ENCODE peak calls at places on chromosomes 4 and X, in five cellular contexts. G is stimulated activated effector memory CD8-positive, alpha-beta T cell treated with anti-CD3 and anti-CD28 coated beads, Interleukin-12 subunit alpha, Interleukin-12 subunit beta, amount 100 ng/mL, for 72 hours; B is mucosa of descending colon; A is spleen; Q is fibroblast of lung. K is an unnamed sample.

GRCh38 chr4:29549308-29549707 is 1170.9 kb upstream of the PCDH7 start:
- DNase-seq in A (no peak), G (no peak), Q (peak; percentile 8), B (no peak), K (no peak)

GRCh38 chr4:113760094-113760851 is 1.3 kb downstream of the CAMK2D start:
- DNase-seq in Q (peak; percentile 67), G (no peak), B (peak; percentile 68), A (peak; percentile 82), K (no peak)

GRCh38 chrX:79133897-79134296 is 10.6 kb upstream of the GPR174 start:
- DNase-seq in G (no peak), Q (no peak), B (no peak), A (no peak), K (peak; percentile 39)

GRCh38 chr4:105637409-105638258 is 70.9 kb downstream of the INTS12 start:
- DNase-seq in G (no peak), A (peak; percentile 79), B (peak; percentile 46), Q (peak; percentile 68), K (peak; percentile 56)

GRCh38 chr4:98653890-98654867 is 4.2 kb downstream of the TSPAN5 start:
- DNase-seq in Q (peak; percentile 90), A (no peak), B (no peak), G (no peak), K (no peak)

GRCh38 chr4:104728380-104729122 is 233.9 kb upstream of the CXXC4 start:
- DNase-seq in A (no peak), B (no peak), Q (peak; percentile 89), G (no peak), K (no peak)

GRCh38 chrX:11480626-11481025 is 185.1 kb downstream of the ARHGAP6 start:
- DNase-seq in A (no peak), G (no peak), Q (no peak), B (no peak), K (no peak)

GRCh38 chr4:18571252-18571885 is 549.8 kb upstream of the LCORL start:
- DNase-seq in G (no peak), A (no peak), B (no peak), Q (no peak), K (no peak)

GRCh38 chr4:166341992-166342391 is 469.0 kb downstream of the TLL1 start:
- DNase-seq in G (no peak), A (no peak), B (no peak), Q (no peak), K (no peak)

GRCh38 chr4:83109480-83110221 is 4.9 kb downstream of the PLAC8 start:
- DNase-seq in Q (no peak), B (peak; percentile 73), A (peak; percentile 91), G (peak; percentile 76), K (peak; percentile 32)

GRCh38 chr4:122150896-122151295 is 1.2 kb upstream of the BLTP1 start:
- DNase-seq in G (no peak), A (no peak), Q (no peak), B (no peak), K (peak; percentile 9)

GRCh38 chr4:156252300-156253016 is 298.8 kb upstream of the CTSO start:
- DNase-seq in B (no peak), G (no peak), Q (no peak), A (no peak), K (no peak)

GRCh38 chr4:118175506-118175905 is 141.2 kb downstream of the NDST3 start:
- DNase-seq in A (no peak), G (no peak), Q (no peak), B (no peak), K (no peak)

GRCh38 chrX:56233682-56234081 is 1.5 kb downstream of the KLF8 start:
- DNase-seq in A (no peak), G (no peak), Q (peak; percentile 41), B (peak; percentile 53), K (no peak)

GRCh38 chrX:85114776-85115175 is 111.1 kb downstream of the APOOL start:
- DNase-seq in A (no peak), B (no peak), G (no peak), Q (no peak), K (no peak)

GRCh38 chr4:64821612-64822011 is 412.4 kb upstream of the TECRL start:
- DNase-seq in B (no peak), Q (no peak), G (no peak), A (no peak), K (no peak)

GRCh38 chr4:185950891-185951290 is 118.1 kb upstream of the TLR3 start:
- DNase-seq in Q (no peak), A (no peak), G (no peak), B (no peak), K (no peak)

GRCh38 chr4:172657112-172657511 is 511.5 kb upstream of the GALNT7 start:
- DNase-seq in A (no peak), B (no peak), Q (no peak), G (no peak), K (no peak)

GRCh38 chrX:14872355-14872754 is 514 bp downstream of the FANCB start:
- DNase-seq in A (no peak), G (no peak), Q (no peak), B (no peak), K (no peak)

GRCh38 chrX:49058794-49059193 is at the start of gene CCDC120:
- DNase-seq in Q (no peak), G (no peak), B (peak; percentile 62), A (no peak), K (no peak)

GRCh38 chr4:188620608-188621007 is 481.4 kb downstream of the TRIML1 start:
- DNase-seq in A (no peak), G (no peak), Q (no peak), B (no peak), K (no peak)

GRCh38 chrX:41265615-41266014 is 68.3 kb upstream of the DDX3X start:
- DNase-seq in A (no peak), B (no peak), G (peak; percentile 66), Q (peak; percentile 69), K (no peak)

GRCh38 chr4:122552898-122553297 is 68.0 kb downstream of the IL21 start:
- DNase-seq in B (no peak), G (no peak), A (no peak), Q (no peak), K (no peak)

GRCh38 chr4:61556277-61556676 is 356.2 kb downstream of the ADGRL3 start:
- DNase-seq in B (no peak), A (no peak), G (no peak), Q (no peak), K (no peak)

GRCh38 chr4:41877020-41877796 is 58.0 kb upstream of the TMEM33 start:
- DNase-seq in B (no peak), Q (no peak), G (no peak), A (peak; percentile 39), K (no peak)

GRCh38 chrX:51024106-51024696 is 113.7 kb downstream of the BMP15 start:
- DNase-seq in G (no peak), A (no peak), B (no peak), Q (no peak), K (no peak)

GRCh38 chr4:10153161-10153560 is 36.6 kb upstream of the WDR1 start:
- DNase-seq in Q (no peak), B (no peak), G (no peak), A (no peak), K (no peak)

GRCh38 chr4:85005865-85006377 is 39.4 kb upstream of the WDFY3 start:
- DNase-seq in B (no peak), G (no peak), A (no peak), Q (peak; percentile 94), K (no peak)

GRCh38 chr4:76723916-76724315 is 174.0 kb downstream of the SOWAHB start:
- DNase-seq in Q (peak; percentile 64), A (no peak), G (no peak), B (no peak), K (no peak)

GRCh38 chr4:168825975-168826374 is 184.1 kb downstream of the CBR4 start:
- DNase-seq in B (no peak), Q (no peak), A (no peak), G (no peak), K (no peak)

GRCh38 chr4:147398556-147398955 is 82.3 kb upstream of the EDNRA start:
- DNase-seq in B (no peak), G (no peak), Q (peak; percentile 14), A (no peak), K (no peak)